ENCODE peak calls at places on chromosomes 6 and 20, in eight cellular contexts. S, Q, J, G, T, L, E and M are unnamed samples.

GRCh38 chr6:13630499-13630898 is 15.4 kb downstream of the NOL7 start:
- DNase-seq in G (no peak), T (no peak), Q (no peak), E (no peak), L (no peak), S (no peak), J (no peak), M (no peak)

GRCh38 chr20:39474829-39475228 is 512.7 kb downstream of the DHX35 start:
- DNase-seq in Q (no peak), E (no peak), J (no peak), G (no peak), S (no peak), L (no peak), T (no peak), M (no peak)

GRCh38 chr6:31945507-31946369 is at the start of gene CFB:
- DNase-seq in Q (no peak), E (no peak), T (peak), S (no peak), L (peak), J (peak), G (no peak), M (no peak)

GRCh38 chr6:15148356-15149058 is 97.4 kb upstream of the JARID2 start:
- DNase-seq in T (no peak), Q (no peak), L (peak), G (peak), E (no peak), J (peak), S (no peak), M (no peak)

GRCh38 chr6:146890644-146891434 is 292.1 kb downstream of the ADGB start:
- DNase-seq in G (peak), Q (no peak), L (no peak), T (no peak), E (no peak), J (no peak), S (no peak), M (no peak)

GRCh38 chr20:1163653-1164052 is 21.1 kb downstream of the TMEM74B start:
- DNase-seq in S (no peak), Q (no peak), E (no peak), T (no peak), G (no peak), J (no peak), L (no peak), M (no peak)

GRCh38 chr6:157113389-157113788 is 209.9 kb downstream of the TMEM242 start:
- DNase-seq in E (no peak), L (no peak), Q (no peak), S (no peak), T (no peak), G (no peak), J (no peak), M (no peak)

GRCh38 chr6:43873806-43874714 is 104.0 kb downstream of the VEGFA start:
- DNase-seq in L (peak), Q (no peak), J (no peak), T (no peak), S (no peak), E (peak), G (no peak), M (no peak)

GRCh38 chr20:47396762-47397476 is 40.4 kb upstream of the ZMYND8 start:
- DNase-seq in E (no peak), Q (no peak), L (no peak), G (no peak), J (no peak), T (no peak), S (no peak), M (no peak)

GRCh38 chr6:140029551-140029950 is 655.1 kb upstream of the CITED2 start:
- DNase-seq in E (no peak), S (no peak), T (no peak), Q (no peak), J (no peak), L (no peak), G (no peak), M (no peak)

GRCh38 chr20:1505361-1505760 is 14.1 kb upstream of the SIRPB2 start:
- DNase-seq in L (no peak), E (no peak), G (no peak), T (no peak), J (no peak), Q (no peak), S (no peak), M (no peak)

GRCh38 chr6:163422574-163422973 is 8.1 kb downstream of the QKI start:
- DNase-seq in J (no peak), G (no peak), Q (no peak), E (no peak), S (no peak), L (no peak), T (no peak), M (no peak)

GRCh38 chr20:41905186-41905585 is 287.0 kb upstream of the CHD6 start:
- DNase-seq in S (no peak), E (no peak), G (no peak), T (no peak), Q (no peak), L (no peak), J (no peak), M (no peak)